ENCODE peak calls at places on chromosomes 1 and 21, in nine cellular contexts. C is breast epithelium, B is mesendoderm, R is H7, J is MM.1S, G is PC-9, F is heart right ventricle, Q is left ventricle myocardium inferior, S is neuronal stem cell. I is an unnamed sample.

GRCh38 chr1:229298420-229298819 is 27.5 kb downstream of the RAB4A start:
- DNase-seq in Q (no peak), C (no peak), J (no peak), G (no peak), S (no peak), R (no peak), F (no peak), B (no peak), I (no peak)

GRCh38 chr1:85245456-85245855 is 14.0 kb downstream of the C1orf52 start:
- DNase-seq in B (no peak), R (no peak), F (no peak), G (no peak), J (no peak), S (no peak), Q (no peak), C (no peak), I (no peak)

GRCh38 chr1:84379128-84379527 is 19.2 kb upstream of the DNASE2B start:
- DNase-seq in Q (no peak), S (no peak), B (no peak), G (no peak), R (no peak), J (no peak), F (no peak), C (no peak), I (no peak)

GRCh38 chr1:97489834-97490233 is 431.0 kb downstream of the DPYD start:
- DNase-seq in S (no peak), F (no peak), R (no peak), G (no peak), J (no peak), B (no peak), C (no peak), Q (no peak), I (no peak)

GRCh38 chr21:44571844-44572782 is 1.4 kb upstream of the KRTAP10-4 start:
- DNase-seq in Q (no peak), G (no peak), F (no peak), J (no peak), S (no peak), R (peak; percentile 47), B (no peak), C (no peak), I (no peak)

GRCh38 chr1:43317817-43318471 is 17.2 kb downstream of the TIE1 start:
- DNase-seq in Q (no peak), C (no peak), J (no peak), F (no peak), S (no peak), B (no peak), R (no peak), G (no peak), I (no peak)

GRCh38 chr1:161073474-161074121 is 3.9 kb upstream of the ARHGAP30 start:
- DNase-seq in Q (no peak), J (no peak), F (no peak), R (no peak), B (no peak), C (no peak), S (no peak), G (no peak), I (no peak)

GRCh38 chr21:41024341-41025056 is 143.5 kb upstream of the BACE2 start:
- DNase-seq in F (no peak), G (no peak), Q (no peak), B (peak; percentile 31), J (peak; percentile 91), R (no peak), S (no peak), C (peak; percentile 34), I (no peak)

DNA sequence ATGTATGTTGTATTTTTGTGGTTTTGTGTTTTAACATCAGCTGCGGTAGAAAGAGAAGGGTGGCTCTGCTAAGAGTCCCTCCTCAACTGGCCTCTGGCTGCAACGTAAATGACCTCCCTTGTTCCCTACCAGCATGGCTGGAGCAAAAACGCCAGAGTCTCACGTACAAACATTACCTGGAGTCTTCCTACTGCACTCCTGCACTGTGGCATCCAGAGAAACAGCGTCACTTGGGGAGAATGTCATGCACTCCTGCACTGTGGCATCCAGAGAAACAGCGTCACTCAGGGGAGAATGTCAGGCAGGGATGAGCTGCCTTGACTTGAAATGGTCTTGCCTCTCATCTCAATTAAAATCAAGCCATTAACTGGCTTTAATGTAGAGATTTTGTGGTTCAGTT is 314.2 kb downstream of the KIF26B start:
- DNase-seq in J (no peak), R (no peak), B (no peak), F (no peak), S (no peak), Q (no peak), C (no peak), G (no peak), I (no peak)
- H3K4me3 ChIP-seq in J (no peak overlapping the region), R (no peak overlapping the region), B (no peak overlapping the region), F (no peak overlapping the region), S (no peak overlapping the region), Q (no peak overlapping the region), C (no peak overlapping the region), G (no peak overlapping the region), I (no peak overlapping the region)

DNA sequence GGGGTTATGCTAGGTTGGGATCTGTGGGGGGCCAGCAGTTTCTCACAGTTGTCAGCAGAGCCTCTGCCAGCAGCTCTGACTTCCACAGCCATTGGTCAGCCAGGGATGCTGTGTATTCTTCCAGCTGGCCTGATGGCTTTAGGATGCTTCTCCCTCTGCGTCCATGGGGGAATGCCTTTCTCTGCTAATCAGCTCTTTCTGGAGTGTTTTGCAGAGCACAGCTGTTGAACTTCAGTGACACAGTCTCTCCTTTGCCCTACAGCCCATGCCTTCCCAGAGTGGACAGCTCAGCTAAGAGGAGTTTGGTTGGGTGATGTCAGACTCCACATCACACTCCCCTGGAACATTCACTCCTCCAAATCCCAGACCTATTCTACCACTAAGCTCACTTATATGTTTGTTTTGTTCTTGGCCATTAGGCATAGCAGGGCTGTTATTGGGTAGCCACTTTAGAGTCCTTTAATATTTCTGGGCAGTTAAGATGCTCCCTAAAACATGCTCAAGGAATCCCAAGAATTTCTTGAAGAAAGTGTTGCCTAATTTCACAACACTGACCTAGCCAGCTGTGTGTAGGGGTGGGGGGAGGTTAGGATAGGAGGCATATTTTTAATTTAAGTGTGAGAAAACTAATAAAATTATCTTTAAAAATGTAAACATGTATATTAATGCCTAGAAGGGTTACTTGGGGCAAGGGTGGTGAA is 75.3 kb upstream of the KIAA0040 start:
- DNase-seq in C (no peak), R (no peak), B (peak; percentile 18), Q (peak; percentile 75), G (no peak), S (no peak), J (no peak), F (peak; percentile 50), I (no peak)
- H3K36me3 ChIP-seq in C (no peaks in the 10 kb centered on the region), R (no peaks in the 10 kb centered on the region), B (no peaks in the 10 kb centered on the region), Q (no peaks in the 10 kb centered on the region), G (no peaks in the 10 kb centered on the region), S (no peaks in the 10 kb centered on the region), J (no peaks in the 10 kb centered on the region), F (no peaks in the 10 kb centered on the region), I (no peaks in the 10 kb centered on the region)

GRCh38 chr21:29005696-29006095 is 13.0 kb upstream of the LTN1 start:
- DNase-seq in F (no peak), C (no peak), J (no peak), R (no peak), Q (no peak), B (no peak), G (no peak), S (no peak), I (no peak)

GRCh38 chr21:29008373-29008772 is 10.8 kb downstream of the RWDD2B start:
- DNase-seq in F (no peak), Q (no peak), S (no peak), G (no peak), R (no peak), C (no peak), J (no peak), B (no peak), I (no peak)

GRCh38 chr21:29007801-29008200 is 11.3 kb downstream of the RWDD2B start:
- DNase-seq in C (no peak), Q (no peak), J (no peak), G (no peak), S (no peak), B (peak; percentile 52), F (no peak), R (no peak), I (no peak)

GRCh38 chr21:29002442-29003144 is 9.9 kb upstream of the LTN1 start:
- DNase-seq in G (peak; percentile 89), S (peak; percentile 89), R (peak; percentile 93), Q (peak; percentile 95), F (peak; percentile 96), J (peak; percentile 98), B (peak; percentile 98), C (peak; percentile 93), I (peak; percentile 94)

DNA sequence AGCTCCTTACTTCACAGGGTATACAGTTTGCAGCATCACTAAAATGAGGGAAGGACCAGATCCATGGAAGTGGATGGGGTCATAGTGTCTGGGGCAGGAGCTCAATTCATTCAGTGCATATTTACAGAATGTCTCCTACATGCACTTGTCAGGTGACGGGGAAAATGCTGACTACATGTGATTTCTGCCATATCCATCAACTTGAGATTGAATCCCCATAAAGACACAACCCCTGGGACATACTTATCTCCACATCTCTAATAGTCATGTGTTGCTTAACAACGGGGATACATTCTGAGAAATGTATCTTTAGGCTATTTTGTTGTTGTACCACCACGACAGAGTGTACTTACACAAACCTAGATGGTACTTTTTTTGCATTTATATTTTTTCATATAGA is 12.0 kb downstream of the RWDD2B start:
- DNase-seq in B (no peak), F (no peak), Q (no peak), S (no peak), R (no peak), J (no peak), C (no peak), G (no peak), I (no peak)
- H3K4me3 ChIP-seq in B (no peak overlapping the region), F (no peak overlapping the region), Q (no peak overlapping the region), S (no peak overlapping the region), R (no peak overlapping the region), J (no peak overlapping the region), C (no peak overlapping the region), G (no peak overlapping the region), I (no peak overlapping the region)

GRCh38 chr1:37845781-37846180 is 13.6 kb downstream of the MTF1 start:
- DNase-seq in B (no peak), F (no peak), Q (no peak), S (no peak), R (no peak), G (no peak), C (no peak), J (no peak), I (no peak)

GRCh38 chr1:37839676-37840075 is 19.7 kb downstream of the MTF1 start:
- DNase-seq in C (no peak), Q (no peak), R (no peak), F (no peak), B (no peak), J (peak; percentile 77), G (no peak), S (no peak), I (no peak)

GRCh38 chr1:37841652-37842051 is 17.7 kb downstream of the MTF1 start:
- DNase-seq in J (no peak), B (no peak), Q (no peak), F (no peak), C (no peak), R (no peak), S (no peak), G (no peak), I (no peak)

GRCh38 chr1:37845049-37845646 is 14.2 kb downstream of the MTF1 start:
- DNase-seq in B (no peak), J (no peak), G (no peak), Q (no peak), R (no peak), C (no peak), S (no peak), F (no peak), I (no peak)

DNA sequence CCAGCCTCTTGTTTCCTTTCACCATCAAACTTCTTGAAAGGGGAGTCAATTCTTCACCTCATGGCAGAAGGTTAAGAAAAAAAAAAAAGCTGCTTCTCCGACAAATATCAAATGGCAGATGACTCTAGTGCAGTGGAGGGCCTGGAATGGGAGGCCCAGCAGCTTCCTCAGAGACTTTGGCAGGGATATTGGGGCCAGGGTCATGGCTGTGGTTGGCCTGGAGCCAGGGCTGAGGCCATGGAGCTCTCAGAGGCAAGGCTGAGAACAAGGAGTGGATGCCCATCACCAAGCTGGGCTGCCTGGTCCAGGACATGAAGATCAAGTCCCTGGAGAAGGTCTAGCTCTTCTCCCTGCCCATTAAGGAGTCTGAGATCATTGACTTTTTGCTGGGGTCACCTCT is 18.7 kb downstream of the MTF1 start:
- DNase-seq in R (no peak), G (no peak), S (no peak), Q (no peak), J (no peak), F (no peak), B (no peak), C (no peak), I (no peak)
- H3K36me3 ChIP-seq in R (peaks cover 3% of the 10 kb centered on the region), G (peaks cover 26% of the 10 kb centered on the region), S (peaks cover 54% of the 10 kb centered on the region), Q (peaks cover 42% of the 10 kb centered on the region), J (no peaks in the 10 kb centered on the region), F (no peaks in the 10 kb centered on the region), B (peaks cover 1% of the 10 kb centered on the region), C (peaks cover 8% of the 10 kb centered on the region), I (peaks cover 8% of the 10 kb centered on the region)

I was measured in iPS DF 6.9.